ENCODE peak calls at places on chromosomes 16 and 17, in seven cellular contexts. D is GM23248; E is H4; K is effector CD4-positive, alpha-beta T cell; V is aorta; M is H54; P is A673. Z is an unnamed sample.

GRCh38 chr16:75044800-75045361 is 46.1 kb downstream of the ZNRF1 start:
- DNase-seq in K (no peak), D (peak), E (no peak), M (no peak), P (peak), V (no peak), Z (no peak)

GRCh38 chr16:75238132-75238852 is 13.1 kb downstream of the BCAR1 start:
- DNase-seq in K (no peak), E (peak), M (no peak), V (peak), P (peak), D (peak), Z (no peak)

GRCh38 chr17:77867308-77867781 is 91.2 kb upstream of the TNRC6C start:
- DNase-seq in V (peak), M (no peak), D (no peak), E (no peak), K (no peak), P (no peak), Z (no peak)

GRCh38 chr17:78374631-78375274 is 3.7 kb upstream of the PGS1 start:
- DNase-seq in M (no peak), K (no peak), V (no peak), D (peak), P (no peak), E (no peak), Z (no peak)

GRCh38 chr17:39980402-39981206 is at the start of gene PSMD3:
- DNase-seq in M (peak), E (peak), P (peak), D (peak), K (peak), V (peak), Z (peak)

GRCh38 chr16:12143776-12144175 is 167.2 kb downstream of the SNX29 start:
- DNase-seq in M (no peak), P (no peak), E (no peak), D (no peak), V (no peak), K (no peak), Z (no peak)

GRCh38 chr17:30091771-30092170 is 24.8 kb upstream of the NSRP1 start:
- DNase-seq in E (peak), D (peak), K (no peak), V (no peak), M (no peak), P (peak), Z (no peak)

GRCh38 chr16:77584205-77584859 is 138.0 kb upstream of the NUDT7 start:
- DNase-seq in V (no peak), P (peak), M (peak), K (peak), D (peak), E (peak), Z (no peak)

GRCh38 chr17:47776330-47777197 is 43.5 kb downstream of the TBX21 start:
- DNase-seq in V (no peak), E (peak), D (peak), M (peak), K (peak), P (peak), Z (peak)

GRCh38 chr16:19073863-19074262 is 6.4 kb downstream of the COQ7 start:
- DNase-seq in K (no peak), P (no peak), D (no peak), V (no peak), M (no peak), E (no peak), Z (no peak)

GRCh38 chr17:56176101-56176500 is 22.8 kb downstream of the ANKFN1 start:
- DNase-seq in K (no peak), V (no peak), E (peak), P (no peak), D (peak), M (no peak), Z (no peak)

GRCh38 chr17:1201132-1201702 is 21.4 kb upstream of the ABR start:
- DNase-seq in P (no peak), K (no peak), M (no peak), D (no peak), E (no peak), V (no peak), Z (no peak)

GRCh38 chr17:79813826-79814623 is 17.1 kb upstream of the CBX8 start:
- DNase-seq in P (no peak), K (no peak), V (no peak), D (no peak), E (no peak), M (no peak), Z (no peak)

GRCh38 chr17:40613755-40614154 is 33.9 kb downstream of the SMARCE1 start:
- DNase-seq in D (no peak), M (no peak), E (no peak), K (no peak), V (no peak), P (no peak), Z (no peak)

Z was measured in effector memory CD4-positive, alpha-beta T cell.